ENCODE peak calls at places on chromosomes 12 and 14, in seven cellular contexts. P is esophagus squamous epithelium, K is neuronal stem cell, W is IMR-90, R is breast epithelium, X is gastrocnemius medialis, B is K562. S is an unnamed sample.

GRCh38 chr14:71555654-71556559 is 376.3 kb upstream of the RGS6 start:
- DNase-seq in X (no peak), P (no peak), K (no peak), B (no peak), W (peak; percentile 43), R (no peak), S (peak; percentile 15)

GRCh38 chr12:8936735-8937134 is 12.7 kb downstream of the M6PR start:
- DNase-seq in P (no peak), K (no peak), R (no peak), X (no peak), W (no peak), B (no peak), S (no peak)

GRCh38 chr12:27571463-27571862 is 47.5 kb downstream of the PPFIBP1 start:
- DNase-seq in W (peak; percentile 91), K (no peak), X (no peak), B (no peak), R (no peak), P (no peak), S (no peak)

GRCh38 chr14:102875652-102876051 is 46.8 kb upstream of the AMN start:
- DNase-seq in R (no peak), K (no peak), X (no peak), P (no peak), W (peak; percentile 8), B (no peak), S (no peak)

GRCh38 chr12:88418856-88419497 is 161.3 kb downstream of the KITLG start:
- DNase-seq in W (peak; percentile 73), X (no peak), R (no peak), P (no peak), K (no peak), B (no peak), S (no peak)

GRCh38 chr12:52637299-52637698 is 14.7 kb downstream of the KRT2 start:
- DNase-seq in X (no peak), P (no peak), K (no peak), B (no peak), R (no peak), W (no peak), S (no peak)

GRCh38 chr12:110330544-110330943 is 49.5 kb downstream of the ATP2A2 start:
- DNase-seq in R (no peak), B (no peak), K (no peak), X (no peak), W (peak; percentile 48), P (no peak), S (no peak)

GRCh38 chr12:6821674-6822433 is at the start of gene GPR162:
- DNase-seq in X (no peak), R (no peak), K (peak; percentile 70), P (no peak), B (peak; percentile 78), W (peak; percentile 48), S (no peak)

GRCh38 chr12:77232045-77232444 is 166.7 kb upstream of the E2F7 start:
- DNase-seq in R (no peak), X (no peak), K (no peak), W (peak; percentile 57), B (no peak), P (no peak), S (no peak)

GRCh38 chr14:23483216-23483854 is 13.8 kb downstream of the NGDN start:
- DNase-seq in B (peak; percentile 50), X (no peak), W (peak; percentile 13), K (peak; percentile 38), P (no peak), R (no peak), S (no peak)

GRCh38 chr12:133108150-133108549 is 21.9 kb downstream of the ZNF891 start:
- DNase-seq in R (no peak), K (no peak), W (no peak), B (no peak), X (no peak), P (no peak), S (no peak)

GRCh38 chr12:133106253-133106652 is 23.8 kb downstream of the ZNF891 start:
- DNase-seq in B (no peak), P (no peak), R (no peak), K (no peak), W (no peak), X (no peak), S (no peak)

GRCh38 chr12:133107121-133107520 is 23.0 kb downstream of the ZNF891 start:
- DNase-seq in K (no peak), R (no peak), W (no peak), X (no peak), P (no peak), B (no peak), S (no peak)

DNA sequence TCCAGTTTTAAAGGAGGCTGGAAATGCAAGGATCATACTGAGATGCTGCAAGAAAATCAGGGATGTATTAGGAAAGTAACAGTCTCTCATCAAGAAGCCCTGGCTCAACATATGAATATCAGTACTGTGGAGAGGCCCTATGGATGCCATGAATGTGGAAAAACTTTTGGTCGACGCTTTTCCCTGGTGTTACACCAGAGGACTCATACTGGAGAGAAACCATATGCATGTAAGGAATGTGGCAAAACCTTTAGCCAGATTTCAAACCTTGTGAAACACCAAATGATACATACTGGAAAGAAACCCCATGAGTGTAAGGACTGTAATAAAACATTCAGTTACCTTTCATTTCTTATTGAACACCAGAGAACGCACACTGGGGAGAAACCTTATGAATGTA is 24.5 kb downstream of the ZNF891 start:
- DNase-seq in X (no peak), P (no peak), R (no peak), W (no peak), K (no peak), B (no peak), S (no peak)
- H3K9me3 ChIP-seq in X (peaks cover 47% of the 10 kb centered on the region), P (peaks cover 23% of the 10 kb centered on the region), R (peaks cover 98% of the 10 kb centered on the region), W (peaks cover 84% of the 10 kb centered on the region), K (peaks cover 35% of the 10 kb centered on the region), B (peaks cover 33% of the 10 kb centered on the region), S (peaks cover 57% of the 10 kb centered on the region)

GRCh38 chr12:128932521-128932920 is 79.2 kb downstream of the GLT1D1 start:
- DNase-seq in P (no peak), R (no peak), W (no peak), B (no peak), K (no peak), X (no peak), S (no peak)
- H3K9me3 ChIP-seq in P (no peaks in the 10 kb centered on the region), R (no peaks in the 10 kb centered on the region), W (peaks cover 36% of the 10 kb centered on the region), B (no peaks in the 10 kb centered on the region), K (no peaks in the 10 kb centered on the region), X (no peaks in the 10 kb centered on the region), S (no peaks in the 10 kb centered on the region)

DNA sequence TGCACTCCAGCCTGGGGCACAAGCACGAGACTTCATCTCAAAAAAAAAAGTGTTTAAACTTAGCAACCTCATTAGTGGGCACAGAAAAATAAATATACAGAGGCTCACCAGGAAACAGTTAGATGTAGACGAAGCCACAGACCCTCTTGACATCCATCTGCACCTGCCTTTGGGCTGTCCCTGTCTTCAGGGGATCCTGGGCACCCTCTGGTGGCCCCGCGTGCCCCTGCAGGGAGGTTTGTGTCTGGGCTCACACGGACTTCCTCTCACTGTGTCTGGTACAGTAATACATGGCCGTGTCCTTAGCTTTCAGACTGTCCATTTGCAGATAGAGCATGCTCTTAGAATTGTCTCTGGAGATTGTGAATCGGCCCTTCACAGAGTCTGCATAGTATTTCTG is 916.5 kb downstream of the TMEM121 start:
- DNase-seq in X (no peak), W (no peak), R (no peak), P (no peak), B (no peak), K (no peak), S (no peak)
- H3K9me3 ChIP-seq in X (no peaks in the 10 kb centered on the region), W (peaks cover 20% of the 10 kb centered on the region), R (no peaks in the 10 kb centered on the region), P (no peaks in the 10 kb centered on the region), B (no peaks in the 10 kb centered on the region), K (peaks cover 14% of the 10 kb centered on the region), S (no peaks in the 10 kb centered on the region)

DNA sequence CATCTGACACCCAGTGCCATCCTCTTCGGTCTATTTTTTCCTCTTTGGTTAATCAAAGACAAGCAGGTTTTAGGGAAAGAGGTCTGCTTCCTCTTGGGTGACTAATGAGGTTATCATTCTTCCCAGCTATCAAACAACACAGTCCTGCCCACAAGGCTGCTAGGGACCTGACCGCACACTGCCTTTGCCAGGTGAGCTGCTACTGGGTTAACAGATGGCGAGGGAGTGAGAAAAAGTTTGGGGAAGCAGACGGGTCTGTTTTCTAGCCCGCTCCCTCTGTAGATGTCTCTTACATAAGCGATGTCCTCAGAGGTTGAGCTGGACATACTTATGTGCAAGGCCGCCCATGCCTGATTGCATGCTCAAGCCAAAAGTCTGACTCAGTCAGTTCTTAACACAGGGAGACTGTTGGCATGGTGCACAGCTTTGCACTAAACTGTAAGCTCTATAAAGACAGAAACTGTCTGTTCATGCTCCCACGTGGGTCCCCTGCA is 94.1 kb downstream of the SLC15A4 start:
- DNase-seq in X (no peak), P (no peak), K (no peak), R (no peak), W (no peak), B (no peak), S (no peak)
- H3K9me3 ChIP-seq in X (no peaks in the 10 kb centered on the region), P (no peaks in the 10 kb centered on the region), K (no peaks in the 10 kb centered on the region), R (no peaks in the 10 kb centered on the region), W (peaks cover 26% of the 10 kb centered on the region), B (no peaks in the 10 kb centered on the region), S (no peaks in the 10 kb centered on the region)

DNA sequence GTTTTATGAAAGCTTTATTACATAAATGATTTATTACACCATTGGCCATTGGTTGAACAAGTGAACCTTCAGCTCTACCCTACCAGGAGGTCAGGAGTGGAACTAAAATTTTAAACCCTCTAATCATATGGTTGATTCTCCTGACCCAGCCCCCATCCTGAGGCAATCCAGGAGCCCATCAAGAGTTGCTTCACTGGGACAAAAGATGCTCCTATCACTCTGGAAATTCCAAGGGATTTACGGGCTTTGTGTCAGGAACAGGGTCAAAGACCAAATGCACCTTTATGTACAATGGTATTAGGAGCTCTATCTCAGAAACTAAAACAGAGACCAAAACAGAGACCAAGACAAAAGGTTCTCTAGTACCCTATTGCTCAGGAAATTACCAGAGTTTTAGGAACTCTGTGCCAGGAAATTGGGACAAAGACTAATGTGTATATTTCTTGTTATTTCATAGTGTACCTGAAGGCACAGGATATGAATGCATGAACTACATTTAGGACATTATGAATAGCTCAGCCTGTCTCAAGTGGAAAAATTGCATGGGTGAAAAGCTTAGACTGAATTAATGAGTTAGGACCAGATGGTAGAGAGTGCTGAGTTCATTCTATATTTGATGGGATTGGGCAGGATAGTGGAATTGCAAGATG is 171.7 kb upstream of the FLRT2 start:
- DNase-seq in B (no peak), W (no peak), X (no peak), P (no peak), R (no peak), K (no peak), S (no peak)
- H3K9me3 ChIP-seq in B (no peaks in the 10 kb centered on the region), W (no peaks in the 10 kb centered on the region), X (no peaks in the 10 kb centered on the region), P (no peaks in the 10 kb centered on the region), R (no peaks in the 10 kb centered on the region), K (no peaks in the 10 kb centered on the region), S (no peaks in the 10 kb centered on the region)

GRCh38 chr12:132359971-132360370 is 30.6 kb upstream of the GALNT9 start:
- DNase-seq in K (no peak), R (peak; percentile 38), P (no peak), X (no peak), B (no peak), W (no peak), S (no peak)
- H3K9me3 ChIP-seq in K (no peaks in the 10 kb centered on the region), R (peaks cover 12% of the 10 kb centered on the region), P (no peaks in the 10 kb centered on the region), X (no peaks in the 10 kb centered on the region), B (no peaks in the 10 kb centered on the region), W (peaks cover 44% of the 10 kb centered on the region), S (no peaks in the 10 kb centered on the region)

GRCh38 chr14:29039171-29039570 is 272.6 kb downstream of the FOXG1 start:
- DNase-seq in B (no peak), P (no peak), R (no peak), W (peak; percentile 50), X (no peak), K (no peak), S (no peak)
- H3K9me3 ChIP-seq in B (no peaks in the 10 kb centered on the region), P (no peaks in the 10 kb centered on the region), R (no peaks in the 10 kb centered on the region), W (no peaks in the 10 kb centered on the region), X (no peaks in the 10 kb centered on the region), K (no peaks in the 10 kb centered on the region), S (peaks cover 2% of the 10 kb centered on the region)